ENCODE peak calls at places on chromosomes 1 and 21, in four cellular contexts. G, S, R and U are unnamed samples.

GRCh38 chr1:115098979-115099692 is 9.8 kb upstream of the TSPAN2 start:
- DNase-seq in G (peak), S (no peak), R (no peak), U (no peak)

GRCh38 chr1:230768903-230769570 is 21.8 kb downstream of the CAPN9 start:
- DNase-seq in G (no peak), S (no peak), R (no peak), U (no peak)

GRCh38 chr1:155300553-155301329 is 497 bp downstream of the PKLR start:
- DNase-seq in G (no peak), S (no peak), R (no peak), U (no peak)

GRCh38 chr1:97252076-97252475 is 530.5 kb downstream of the PTBP2 start:
- DNase-seq in G (no peak), S (no peak), R (no peak), U (no peak)

GRCh38 chr1:145717833-145718232 is 1.5 kb upstream of the CD160 start:
- DNase-seq in G (no peak), S (no peak), R (no peak), U (no peak)

GRCh38 chr21:41328660-41329300 is 12.2 kb downstream of the FAM3B start:
- DNase-seq in G (no peak), S (no peak), R (no peak), U (peak)

GRCh38 chr1:236502972-236503639 is 20.7 kb upstream of the LGALS8 start:
- DNase-seq in G (no peak), S (peak), R (no peak), U (no peak)

GRCh38 chr1:211698161-211699026 is 23.0 kb upstream of the NEK2 start:
- DNase-seq in G (peak), S (peak), R (peak), U (peak)

GRCh38 chr1:63679076-63679475 is 85.9 kb downstream of the PGM1 start:
- DNase-seq in G (no peak), S (no peak), R (no peak), U (no peak)

GRCh38 chr21:38597436-38597835 is 99.2 kb upstream of the ERG start:
- DNase-seq in G (no peak), S (no peak), R (peak), U (no peak)

GRCh38 chr1:151238467-151238739 is 16.1 kb upstream of the PSMD4 start:
- DNase-seq in G (no peak), S (no peak), R (no peak), U (no peak)

GRCh38 chr1:51491166-51491981 is 27.7 kb downstream of the EPS15 start:
- DNase-seq in G (peak), S (no peak), R (no peak), U (no peak)

GRCh38 chr1:32240140-32240951 is 6.7 kb upstream of the FAM167B start:
- DNase-seq in G (no peak), S (peak), R (peak), U (peak)

GRCh38 chr1:2942410-2942809 is 78.9 kb upstream of the ACTRT2 start:
- DNase-seq in G (no peak), S (no peak), R (no peak), U (no peak)

GRCh38 chr1:169809370-169810095 is 14.8 kb upstream of the METTL18 start:
- DNase-seq in G (peak), S (no peak), R (no peak), U (no peak)

GRCh38 chr1:186212574-186213224 is 162.4 kb downstream of the TPR start:
- DNase-seq in G (peak), S (no peak), R (no peak), U (no peak)

GRCh38 chr1:98903261-98903660 is 101.4 kb downstream of the PLPPR5 start:
- DNase-seq in G (no peak), S (no peak), R (no peak), U (no peak)

GRCh38 chr1:201266774-201267173 is 16.5 kb upstream of the PKP1 start:
- DNase-seq in G (no peak), S (no peak), R (peak), U (peak)

GRCh38 chr1:56411484-56412180 is 167.7 kb downstream of the PLPP3 start:
- DNase-seq in G (no peak), S (peak), R (no peak), U (no peak)

GRCh38 chr1:245453556-245453955 is 298.8 kb downstream of the KIF26B start:
- DNase-seq in G (no peak), S (no peak), R (no peak), U (no peak)

GRCh38 chr1:245310605-245311531 is 156.1 kb downstream of the KIF26B start:
- DNase-seq in G (peak), S (no peak), R (no peak), U (no peak)

GRCh38 chr1:156115514-156116374 is 1.2 kb downstream of the LMNA start:
- DNase-seq in G (no peak), S (peak), R (no peak), U (no peak)

GRCh38 chr1:59691261-59691660 is 123.5 kb upstream of the HOOK1 start:
- DNase-seq in G (no peak), S (no peak), R (no peak), U (no peak)

GRCh38 chr1:66769512-66770229 is 17.4 kb downstream of the DYNLT5 start:
- DNase-seq in G (no peak), S (no peak), R (no peak), U (no peak)

GRCh38 chr1:119188926-119189325 is 48.5 kb upstream of the WARS2 start:
- DNase-seq in G (no peak), S (no peak), R (no peak), U (no peak)

GRCh38 chr1:61237659-61238370 is 155.5 kb downstream of the NFIA start:
- DNase-seq in G (no peak), S (no peak), R (no peak), U (no peak)

GRCh38 chr1:178220094-178220493 is 126.2 kb downstream of the RASAL2 start:
- DNase-seq in G (no peak), S (no peak), R (no peak), U (no peak)

GRCh38 chr21:43825610-43825935 is 36.2 kb downstream of the RRP1 start:
- DNase-seq in G (no peak), S (no peak), R (no peak), U (no peak)

GRCh38 chr1:115544131-115544530 is 97.6 kb upstream of the VANGL1 start:
- DNase-seq in G (no peak), S (no peak), R (no peak), U (no peak)

GRCh38 chr21:25691931-25692330 is 42.8 kb downstream of the ATP5PF start:
- DNase-seq in G (no peak), S (no peak), R (no peak), U (no peak)

GRCh38 chr1:227951624-227952373 is 4.1 kb upstream of the WNT9A start:
- DNase-seq in G (no peak), S (no peak), R (no peak), U (no peak)

GRCh38 chr1:89523597-89524368 is 846 bp upstream of the LRRC8B start:
- DNase-seq in G (peak), S (no peak), R (no peak), U (no peak)

GRCh38 chr1:88885933-88886332 is 5.4 kb downstream of the GTF2B start:
- DNase-seq in G (no peak), S (no peak), R (no peak), U (no peak)

GRCh38 chr1:229464672-229465071 is 30.8 kb upstream of the ACTA1 start:
- DNase-seq in G (no peak), S (no peak), R (no peak), U (no peak)
- TF ChIP-seq CTCF in G (no peak), S (no peak), R (no peak), U (no peak)

GRCh38 chr1:174680101-174680500 is 232.3 kb downstream of the GPR52 start:
- DNase-seq in G (no peak), S (no peak), R (no peak), U (no peak)
- TF ChIP-seq CTCF in G (no peak), S (no peak), R (no peak), U (no peak)

GRCh38 chr1:223486366-223486765 is 93.2 kb downstream of the CCDC185 start:
- DNase-seq in G (no peak), S (no peak), R (no peak), U (no peak)
- TF ChIP-seq CTCF in G (no peak), S (no peak), R (no peak), U (peak)

GRCh38 chr1:184483101-184483813 is 96.4 kb downstream of the C1orf21 start:
- DNase-seq in G (no peak), S (no peak), R (no peak), U (no peak)
- TF ChIP-seq CTCF in G (no peak), S (no peak), R (peak), U (no peak)